ENCODE peak calls at places on chromosomes 6 and 20, in four cellular contexts. W is CD8-positive, alpha-beta T cell; O is ovary; L is AG09309. Z is an unnamed sample.

GRCh38 chr6:170140129-170140528 is 150.7 kb downstream of the DLL1 start:
- DNase-seq in O (no peak), L (no peak), W (no peak), Z (no peak)

GRCh38 chr20:370151-370600 is 10.4 kb upstream of the TRIB3 start:
- DNase-seq in L (no peak), W (no peak), O (no peak), Z (no peak)

GRCh38 chr6:146551545-146551944 is 7.9 kb downstream of the RAB32 start:
- DNase-seq in L (no peak), O (no peak), W (no peak), Z (no peak)

GRCh38 chr6:32967151-32968091 is 973 bp upstream of the BRD2 start:
- DNase-seq in W (no peak), O (no peak), L (no peak), Z (no peak)

GRCh38 chr20:37755665-37756064 is 61.8 kb downstream of the CTNNBL1 start:
- DNase-seq in L (no peak), O (no peak), W (no peak), Z (no peak)

GRCh38 chr6:40285535-40285934 is 301.6 kb downstream of the LRFN2 start:
- DNase-seq in W (no peak), L (no peak), O (no peak), Z (no peak)

GRCh38 chr6:135210632-135211305 is 29.7 kb downstream of the MYB start:
- DNase-seq in O (no peak), W (no peak), L (no peak), Z (no peak)

GRCh38 chr6:106927531-106928398 is 46.8 kb downstream of the CD24 start:
- DNase-seq in O (no peak), W (no peak), L (no peak), Z (peak; percentile 26)

GRCh38 chr6:168607272-168608112 is 166.5 kb downstream of the SMOC2 start:
- DNase-seq in L (no peak), O (peak; percentile 53), W (no peak), Z (no peak)

GRCh38 chr20:50029697-50030428 is 47.1 kb downstream of the SNAI1 start:
- DNase-seq in O (peak; percentile 46), L (peak; percentile 87), W (no peak), Z (peak; percentile 90)

GRCh38 chr20:22984611-22985010 is 50.5 kb upstream of the SSTR4 start:
- DNase-seq in O (no peak), L (no peak), W (no peak), Z (no peak)

GRCh38 chr6:11241793-11242201 is 9.3 kb upstream of the NEDD9 start:
- DNase-seq in W (no peak), L (no peak), O (peak; percentile 83), Z (no peak)

GRCh38 chr6:40308533-40309306 is 278.4 kb downstream of the LRFN2 start:
- DNase-seq in W (peak; percentile 34), O (peak; percentile 62), L (no peak), Z (peak; percentile 20)

GRCh38 chr6:32046450-32047083 is 8.4 kb downstream of the CYP21A2 start:
- DNase-seq in W (no peak), L (no peak), O (peak; percentile 78), Z (no peak)

GRCh38 chr6:127483399-127484055 is 24.3 kb upstream of the KIAA0408 start:
- DNase-seq in W (no peak), O (no peak), L (no peak), Z (no peak)

GRCh38 chr6:89977808-89978748 is 83.8 kb downstream of the GJA10 start:
- DNase-seq in L (peak; percentile 31), W (no peak), O (no peak), Z (peak; percentile 39)

GRCh38 chr6:163387317-163387716 is 27.2 kb upstream of the QKI start:
- DNase-seq in O (no peak), L (no peak), W (no peak), Z (no peak)

GRCh38 chr20:9611921-9612320 is 97.5 kb downstream of the LAMP5 start:
- DNase-seq in L (no peak), O (no peak), W (no peak), Z (no peak)

GRCh38 chr6:36622901-36623546 is 28.9 kb downstream of the SRSF3 start:
- DNase-seq in W (no peak), O (no peak), L (no peak), Z (no peak)

GRCh38 chr6:3960754-3961361 is 111.7 kb downstream of the FAM50B start:
- DNase-seq in O (no peak), W (no peak), L (no peak), Z (no peak)

GRCh38 chr6:131914967-131915751 is 36.0 kb downstream of the CCN2 start:
- DNase-seq in W (peak; percentile 37), O (peak; percentile 63), L (no peak), Z (peak; percentile 83)

GRCh38 chr20:18837710-18838109 is 24.1 kb downstream of the SCP2D1 start:
- DNase-seq in O (no peak), L (no peak), W (no peak), Z (no peak)

GRCh38 chr20:47318596-47319516 is 37.6 kb downstream of the ZMYND8 start:
- DNase-seq in L (no peak), W (no peak), O (peak; percentile 55), Z (no peak)

GRCh38 chr6:40917603-40918002 is 121.4 kb downstream of the UNC5CL start:
- DNase-seq in W (no peak), O (no peak), L (no peak), Z (no peak)

GRCh38 chr6:143536866-143537691 is 25.6 kb upstream of the FUCA2 start:
- DNase-seq in O (peak; percentile 41), W (peak; percentile 62), L (no peak), Z (peak; percentile 18)

GRCh38 chr6:53302678-53303360 is 45.9 kb downstream of the ELOVL5 start:
- DNase-seq in L (peak; percentile 76), W (peak; percentile 50), O (no peak), Z (peak; percentile 82)

GRCh38 chr20:18001131-18001921 is 32.5 kb downstream of the MGME1 start:
- DNase-seq in W (no peak), L (peak; percentile 75), O (peak; percentile 38), Z (peak; percentile 65)

GRCh38 chr20:3312940-3313656 is 74.1 kb upstream of the SLC4A11 start:
- DNase-seq in O (no peak), W (no peak), L (peak; percentile 67), Z (no peak)

GRCh38 chr6:13461805-13462204 is 25.6 kb downstream of the GFOD1 start:
- DNase-seq in O (no peak), L (no peak), W (no peak), Z (no peak)

GRCh38 chr6:170043150-170043819 is 247.6 kb downstream of the DLL1 start:
- DNase-seq in W (no peak), L (no peak), O (no peak), Z (no peak)

GRCh38 chr6:129940454-129941195 is 77.8 kb upstream of the L3MBTL3 start:
- DNase-seq in O (no peak), W (no peak), L (no peak), Z (no peak)

GRCh38 chr20:62474585-62475026 is 1.2 kb downstream of the GATA5 start:
- DNase-seq in W (no peak), O (no peak), L (no peak), Z (no peak)

GRCh38 chr20:62476074-62476838 is 461 bp upstream of the GATA5 start:
- DNase-seq in L (no peak), O (no peak), W (no peak), Z (no peak)

GRCh38 chr20:62473717-62474584 is 1.8 kb downstream of the GATA5 start:
- DNase-seq in L (no peak), O (no peak), W (no peak), Z (no peak)

GRCh38 chr20:62475027-62475818 is 572 bp downstream of the GATA5 start:
- DNase-seq in W (no peak), O (no peak), L (no peak), Z (no peak)

DNA sequence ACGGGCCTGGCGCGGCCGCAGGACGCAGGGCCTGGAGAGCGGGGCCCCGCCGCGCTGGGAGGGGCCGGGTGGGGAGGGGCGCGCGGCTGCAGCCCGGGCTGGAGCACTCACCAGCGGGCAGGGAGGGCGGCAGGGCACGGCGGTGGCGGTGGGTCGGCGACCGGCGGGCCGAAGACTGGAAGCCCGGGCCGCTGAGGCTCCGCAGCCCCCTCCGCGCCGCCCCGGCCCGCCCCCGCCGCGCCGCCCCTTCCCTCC is at the start of gene GATA5:
- DNase-seq in W (no peak), L (no peak), O (no peak), Z (no peak)
- H3K4me3 ChIP-seq in W (no peak within 1 kb of the TSS), L (no peak within 1 kb of the TSS), O (peak within 1 kb of the TSS; percentile 35), Z (no peak within 1 kb of the TSS)

GRCh38 chr6:138240476-138241245 is 22.4 kb upstream of the PBOV1 start:
- DNase-seq in L (no peak), W (no peak), O (no peak), Z (peak; percentile 89)
- H3K4me3 ChIP-seq in L (no peak overlapping the region), W (no peak overlapping the region), O (no peak overlapping the region), Z (no peak overlapping the region)

GRCh38 chr20:32087117-32087516 is 22.4 kb upstream of the TM9SF4 start:
- DNase-seq in O (no peak), W (no peak), L (no peak), Z (no peak)
- H3K4me3 ChIP-seq in O (no peak overlapping the region), W (no peak overlapping the region), L (no peak overlapping the region), Z (no peak overlapping the region)

GRCh38 chr6:122184260-122184934 is 215.1 kb upstream of the HSF2 start:
- DNase-seq in O (no peak), L (peak; percentile 4), W (no peak), Z (peak; percentile 26)
- H3K4me3 ChIP-seq in O (no peak overlapping the region), L (no peak overlapping the region), W (no peak overlapping the region), Z (no peak overlapping the region)

GRCh38 chr6:137777299-137778075 is 89.6 kb upstream of the TNFAIP3 start:
- DNase-seq in L (no peak), O (no peak), W (no peak), Z (no peak)
- H3K4me3 ChIP-seq in L (no peak overlapping the region), O (no peak overlapping the region), W (no peak overlapping the region), Z (no peak overlapping the region)

GRCh38 chr6:2743280-2744205 is 7.2 kb downstream of the MYLK4 start:
- DNase-seq in O (no peak), L (no peak), W (no peak), Z (no peak)
- H3K4me3 ChIP-seq in O (no peak overlapping the region), L (no peak overlapping the region), W (no peak overlapping the region), Z (no peak overlapping the region)

GRCh38 chr20:25310268-25310920 is 62.5 kb downstream of the PYGB start:
- DNase-seq in O (peak; percentile 39), W (peak; percentile 40), L (peak; percentile 49), Z (peak; percentile 45)
- H3K4me3 ChIP-seq in O (peak overlapping the region; percentile 15), W (no peak overlapping the region), L (peak overlapping the region; percentile 5), Z (no peak overlapping the region)